ENCODE peak calls at places on chromosome 2, in six cellular contexts. One of them, this sample, is unnamed.

GRCh38 chr2:118300807-118301206 is 212.5 kb downstream of the INSIG2 start:
- DNase-seq in pancreas: no peak
- DNase-seq in foreskin fibroblast: no peak
- DNase-seq in ovary: no peak
- DNase-seq in B cell: no peak
- DNase-seq in activated CD8-positive, alpha-beta T cell treated with anti-CD3 and anti-CD28 coated beads for 36 hours: no peak
- DNase-seq in this sample: no peak

GRCh38 chr2:240586919-240587800 is 626 bp downstream of the CAPN10 start:
- DNase-seq in pancreas: no peak
- DNase-seq in ovary: no peak
- DNase-seq in activated CD8-positive, alpha-beta T cell treated with anti-CD3 and anti-CD28 coated beads for 36 hours: peak
- DNase-seq in foreskin fibroblast: peak
- DNase-seq in B cell: peak
- DNase-seq in this sample: peak

GRCh38 chr2:222043897-222044296 is 254.9 kb downstream of the PAX3 start:
- DNase-seq in ovary: no peak
- DNase-seq in pancreas: no peak
- DNase-seq in B cell: no peak
- DNase-seq in foreskin fibroblast: no peak
- DNase-seq in activated CD8-positive, alpha-beta T cell treated with anti-CD3 and anti-CD28 coated beads for 36 hours: no peak
- DNase-seq in this sample: no peak

GRCh38 chr2:239663364-239663924 is 262.6 kb upstream of the HDAC4 start:
- DNase-seq in B cell: no peak
- DNase-seq in activated CD8-positive, alpha-beta T cell treated with anti-CD3 and anti-CD28 coated beads for 36 hours: no peak
- DNase-seq in pancreas: no peak
- DNase-seq in foreskin fibroblast: no peak
- DNase-seq in ovary: no peak
- DNase-seq in this sample: no peak

GRCh38 chr2:43051316-43051715 is 175.1 kb downstream of the ZFP36L2 start:
- DNase-seq in B cell: no peak
- DNase-seq in activated CD8-positive, alpha-beta T cell treated with anti-CD3 and anti-CD28 coated beads for 36 hours: peak
- DNase-seq in ovary: no peak
- DNase-seq in pancreas: no peak
- DNase-seq in foreskin fibroblast: no peak
- DNase-seq in this sample: no peak

GRCh38 chr2:116979941-116980340 is 834.5 kb upstream of the DDX18 start:
- DNase-seq in foreskin fibroblast: no peak
- DNase-seq in B cell: no peak
- DNase-seq in activated CD8-positive, alpha-beta T cell treated with anti-CD3 and anti-CD28 coated beads for 36 hours: no peak
- DNase-seq in pancreas: no peak
- DNase-seq in ovary: no peak
- DNase-seq in this sample: no peak

GRCh38 chr2:236867441-236868260 is 218.0 kb upstream of the COPS8 start:
- DNase-seq in B cell: no peak
- DNase-seq in ovary: no peak
- DNase-seq in pancreas: no peak
- DNase-seq in activated CD8-positive, alpha-beta T cell treated with anti-CD3 and anti-CD28 coated beads for 36 hours: no peak
- DNase-seq in foreskin fibroblast: peak
- DNase-seq in this sample: no peak

GRCh38 chr2:7902251-7902765 is 779.5 kb upstream of the ID2 start:
- DNase-seq in activated CD8-positive, alpha-beta T cell treated with anti-CD3 and anti-CD28 coated beads for 36 hours: no peak
- DNase-seq in pancreas: no peak
- DNase-seq in ovary: no peak
- DNase-seq in foreskin fibroblast: no peak
- DNase-seq in B cell: no peak
- DNase-seq in this sample: no peak

GRCh38 chr2:45821558-45822271 is 170.2 kb downstream of the PRKCE start:
- DNase-seq in foreskin fibroblast: peak
- DNase-seq in B cell: no peak
- DNase-seq in pancreas: peak
- DNase-seq in ovary: peak
- DNase-seq in activated CD8-positive, alpha-beta T cell treated with anti-CD3 and anti-CD28 coated beads for 36 hours: no peak
- DNase-seq in this sample: no peak

GRCh38 chr2:233179848-233180368 is 71.6 kb upstream of the ATG16L1 start:
- DNase-seq in activated CD8-positive, alpha-beta T cell treated with anti-CD3 and anti-CD28 coated beads for 36 hours: no peak
- DNase-seq in foreskin fibroblast: no peak
- DNase-seq in pancreas: no peak
- DNase-seq in ovary: no peak
- DNase-seq in B cell: no peak
- DNase-seq in this sample: no peak

GRCh38 chr2:173892341-173892740 is 72.8 kb downstream of the SP3 start:
- DNase-seq in B cell: no peak
- DNase-seq in foreskin fibroblast: no peak
- DNase-seq in ovary: no peak
- DNase-seq in pancreas: no peak
- DNase-seq in activated CD8-positive, alpha-beta T cell treated with anti-CD3 and anti-CD28 coated beads for 36 hours: no peak
- DNase-seq in this sample: no peak

GRCh38 chr2:210432633-210433032 is 43.9 kb downstream of the LANCL1 start:
- DNase-seq in pancreas: no peak
- DNase-seq in activated CD8-positive, alpha-beta T cell treated with anti-CD3 and anti-CD28 coated beads for 36 hours: no peak
- DNase-seq in ovary: no peak
- DNase-seq in foreskin fibroblast: no peak
- DNase-seq in B cell: no peak
- DNase-seq in this sample: no peak

GRCh38 chr2:49286045-49286444 is 131.7 kb upstream of the FSHR start:
- DNase-seq in ovary: no peak
- DNase-seq in pancreas: no peak
- DNase-seq in foreskin fibroblast: no peak
- DNase-seq in activated CD8-positive, alpha-beta T cell treated with anti-CD3 and anti-CD28 coated beads for 36 hours: no peak
- DNase-seq in B cell: no peak
- DNase-seq in this sample: no peak

GRCh38 chr2:1893856-1894255 is 149.5 kb upstream of the PXDN start:
- DNase-seq in foreskin fibroblast: no peak
- DNase-seq in activated CD8-positive, alpha-beta T cell treated with anti-CD3 and anti-CD28 coated beads for 36 hours: no peak
- DNase-seq in B cell: no peak
- DNase-seq in ovary: no peak
- DNase-seq in pancreas: no peak
- DNase-seq in this sample: no peak

GRCh38 chr2:33068261-33068660 is 121.5 kb downstream of the LTBP1 start:
- DNase-seq in foreskin fibroblast: peak
- DNase-seq in B cell: no peak
- DNase-seq in ovary: no peak
- DNase-seq in pancreas: no peak
- DNase-seq in activated CD8-positive, alpha-beta T cell treated with anti-CD3 and anti-CD28 coated beads for 36 hours: no peak
- DNase-seq in this sample: no peak

GRCh38 chr2:230614040-230614439 is 98.6 kb upstream of the CAB39 start:
- DNase-seq in pancreas: no peak
- DNase-seq in B cell: no peak
- DNase-seq in activated CD8-positive, alpha-beta T cell treated with anti-CD3 and anti-CD28 coated beads for 36 hours: no peak
- DNase-seq in ovary: no peak
- DNase-seq in foreskin fibroblast: no peak
- DNase-seq in this sample: no peak

GRCh38 chr2:230619471-230619870 is 93.2 kb upstream of the CAB39 start:
- DNase-seq in B cell: no peak
- DNase-seq in activated CD8-positive, alpha-beta T cell treated with anti-CD3 and anti-CD28 coated beads for 36 hours: no peak
- DNase-seq in ovary: no peak
- DNase-seq in foreskin fibroblast: no peak
- DNase-seq in pancreas: no peak
- DNase-seq in this sample: no peak

DNA sequence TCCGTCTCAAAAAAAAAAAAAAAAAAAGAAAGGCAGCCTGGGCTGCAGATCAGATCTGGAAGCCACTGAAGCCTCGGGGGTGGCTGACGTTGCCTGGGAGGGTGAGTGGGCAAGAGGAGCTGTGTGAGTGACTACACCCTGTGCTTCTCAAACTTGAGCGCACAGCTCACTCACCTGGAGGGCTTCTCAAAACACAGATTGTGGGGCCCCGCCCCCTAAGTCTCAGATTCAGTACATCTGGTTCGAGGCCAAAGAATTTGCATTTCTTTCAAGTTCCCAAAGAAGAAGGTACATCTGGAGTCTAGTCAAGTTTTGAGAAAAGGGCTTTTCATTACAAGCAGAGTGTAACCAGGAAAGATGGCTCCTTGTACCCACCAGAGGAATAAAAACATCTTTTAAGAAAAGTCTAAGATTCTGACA is 97.7 kb upstream of the CAB39 start:
- DNase-seq in activated CD8-positive, alpha-beta T cell treated with anti-CD3 and anti-CD28 coated beads for 36 hours: peak
- DNase-seq in foreskin fibroblast: no peak
- DNase-seq in ovary: no peak
- DNase-seq in pancreas: no peak
- DNase-seq in B cell: peak
- DNase-seq in this sample: peak
- TF ChIP-seq CTCF in activated CD8-positive, alpha-beta T cell treated with anti-CD3 and anti-CD28 coated beads for 36 hours: no peak
- TF ChIP-seq CTCF in foreskin fibroblast: no peak
- TF ChIP-seq CTCF in ovary: no peak
- TF ChIP-seq CTCF in pancreas: no peak
- TF ChIP-seq CTCF in B cell: no peak
- TF ChIP-seq CTCF in this sample: no peak

GRCh38 chr2:55419514-55420243 is at the start of gene CCDC88A:
- DNase-seq in foreskin fibroblast: peak
- DNase-seq in pancreas: peak
- DNase-seq in activated CD8-positive, alpha-beta T cell treated with anti-CD3 and anti-CD28 coated beads for 36 hours: peak
- DNase-seq in B cell: peak
- DNase-seq in ovary: peak
- DNase-seq in this sample: peak
- TF ChIP-seq CTCF in foreskin fibroblast: no peak
- TF ChIP-seq CTCF in pancreas: no peak
- TF ChIP-seq CTCF in activated CD8-positive, alpha-beta T cell treated with anti-CD3 and anti-CD28 coated beads for 36 hours: no peak
- TF ChIP-seq CTCF in B cell: no peak
- TF ChIP-seq CTCF in ovary: no peak
- TF ChIP-seq CTCF in this sample: no peak

DNA sequence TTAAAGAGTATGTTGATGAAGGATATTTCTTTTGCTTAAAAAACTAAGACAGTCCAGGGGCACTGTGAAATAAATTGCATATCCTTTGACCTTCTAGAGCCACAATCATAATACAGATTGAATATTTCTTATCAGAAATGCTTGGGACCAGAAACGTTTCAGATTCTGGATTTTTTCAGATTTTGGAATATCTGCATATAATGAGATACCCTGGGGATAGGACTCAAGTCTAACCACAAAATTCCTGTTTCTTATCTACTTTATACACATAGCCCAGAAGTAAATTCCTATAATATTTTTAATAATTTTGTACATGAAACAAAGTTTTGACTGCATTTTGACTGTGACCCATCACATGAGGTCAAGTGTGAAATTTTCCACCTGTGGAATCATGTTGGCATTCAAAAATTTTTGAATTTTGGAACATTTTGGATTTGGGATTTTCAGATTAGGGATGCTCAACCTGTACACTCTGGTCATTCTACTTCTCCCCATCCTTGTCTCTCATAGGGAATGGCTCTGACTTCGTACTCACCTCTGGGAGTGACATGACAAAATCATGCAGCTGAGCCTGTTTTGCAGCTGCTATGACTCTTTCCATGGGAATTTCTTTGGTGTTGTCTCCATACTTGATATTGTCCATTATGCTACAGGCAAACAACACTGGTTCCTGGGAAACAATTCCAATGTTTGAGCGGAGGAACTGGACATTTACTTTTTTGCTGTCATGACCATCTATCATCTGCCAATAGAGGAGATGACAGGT is 25.7 kb downstream of the G6PC2 start:
- DNase-seq in activated CD8-positive, alpha-beta T cell treated with anti-CD3 and anti-CD28 coated beads for 36 hours: no peak
- DNase-seq in B cell: no peak
- DNase-seq in pancreas: no peak
- DNase-seq in ovary: no peak
- DNase-seq in foreskin fibroblast: no peak
- DNase-seq in this sample: no peak
- TF ChIP-seq CTCF in activated CD8-positive, alpha-beta T cell treated with anti-CD3 and anti-CD28 coated beads for 36 hours: no peak
- TF ChIP-seq CTCF in B cell: no peak
- TF ChIP-seq CTCF in pancreas: no peak
- TF ChIP-seq CTCF in ovary: no peak
- TF ChIP-seq CTCF in foreskin fibroblast: no peak
- TF ChIP-seq CTCF in this sample: no peak

DNA sequence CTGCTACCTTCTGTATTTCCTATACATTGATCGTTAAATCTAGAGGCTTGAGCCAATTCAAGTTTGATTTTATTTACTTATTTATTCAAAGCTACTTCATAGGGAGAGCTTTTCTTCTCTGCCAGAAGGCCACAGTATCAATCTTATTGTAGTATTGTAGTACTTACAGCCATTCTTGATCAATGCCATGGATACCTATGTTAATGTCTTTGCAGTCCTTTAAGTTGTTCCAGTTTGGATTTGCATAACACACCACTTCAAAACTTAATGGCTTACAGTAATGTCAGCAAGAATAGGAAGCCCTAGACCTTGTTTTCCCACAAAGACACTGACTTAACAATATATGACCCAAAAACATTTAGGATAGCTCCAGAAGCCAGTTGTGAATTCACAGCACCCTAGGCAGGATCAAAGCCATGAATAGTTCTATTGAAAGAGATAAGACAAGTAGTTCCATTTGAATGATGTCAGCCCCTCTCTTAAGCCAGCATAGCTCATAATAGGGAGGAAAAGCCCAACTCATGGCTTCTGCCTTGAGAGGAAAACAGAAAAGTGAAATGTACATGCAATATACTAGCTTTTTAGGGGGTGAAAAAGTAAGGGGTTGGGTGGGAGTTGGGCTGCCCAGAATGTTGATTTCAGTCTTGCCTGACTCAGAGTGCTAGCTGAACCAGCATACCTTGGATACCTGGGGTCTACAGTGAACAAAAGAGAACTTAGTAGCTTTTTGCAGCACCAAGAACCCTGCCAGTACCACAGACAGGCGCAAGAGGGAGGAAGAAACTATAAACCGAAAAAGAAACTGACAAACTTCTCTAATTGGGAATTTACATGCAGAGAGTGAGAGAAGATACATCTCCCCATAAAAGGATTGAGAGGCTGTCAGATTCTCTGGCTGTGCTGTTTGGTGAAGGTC is 101.4 kb downstream of the CAMKMT start:
- DNase-seq in pancreas: no peak
- DNase-seq in ovary: no peak
- DNase-seq in foreskin fibroblast: no peak
- DNase-seq in B cell: no peak
- DNase-seq in activated CD8-positive, alpha-beta T cell treated with anti-CD3 and anti-CD28 coated beads for 36 hours: no peak
- DNase-seq in this sample: no peak
- TF ChIP-seq CTCF in pancreas: no peak
- TF ChIP-seq CTCF in ovary: no peak
- TF ChIP-seq CTCF in foreskin fibroblast: no peak
- TF ChIP-seq CTCF in B cell: no peak
- TF ChIP-seq CTCF in activated CD8-positive, alpha-beta T cell treated with anti-CD3 and anti-CD28 coated beads for 36 hours: no peak
- TF ChIP-seq CTCF in this sample: no peak

GRCh38 chr2:84702941-84703340 is 177.9 kb downstream of the TRABD2A start:
- DNase-seq in ovary: no peak
- DNase-seq in pancreas: no peak
- DNase-seq in B cell: no peak
- DNase-seq in activated CD8-positive, alpha-beta T cell treated with anti-CD3 and anti-CD28 coated beads for 36 hours: no peak
- DNase-seq in foreskin fibroblast: peak
- DNase-seq in this sample: no peak
- TF ChIP-seq CTCF in ovary: no peak
- TF ChIP-seq CTCF in pancreas: no peak
- TF ChIP-seq CTCF in B cell: no peak
- TF ChIP-seq CTCF in activated CD8-positive, alpha-beta T cell treated with anti-CD3 and anti-CD28 coated beads for 36 hours: no peak
- TF ChIP-seq CTCF in foreskin fibroblast: no peak
- TF ChIP-seq CTCF in this sample: no peak